ENCODE peak calls at places on chromosome 21, in ten cellular contexts. Z is cardiac muscle cell; Q is aorta; X is K562; W is cardiac fibroblast; O is CD4-positive, alpha-beta memory T cell; H is A549; D is psoas muscle; J is osteoblast; M is left ventricle myocardium inferior. B is an unnamed sample.

GRCh38 chr21:36097427-36098230 is 27.8 kb downstream of the CBR1 start:
- DNase-seq in Q (no peak), D (no peak), M (no peak), O (no peak), H (no peak), W (no peak), X (no peak), J (no peak), Z (no peak), B (no peak)

GRCh38 chr21:27362249-27362648 is 395.4 kb upstream of the ADAMTS5 start:
- DNase-seq in J (no peak), W (peak; percentile 29), M (no peak), D (no peak), X (no peak), Q (no peak), Z (no peak), O (no peak), H (no peak), B (no peak)

GRCh38 chr21:29335720-29336119 is 37.0 kb downstream of the BACH1 start:
- DNase-seq in O (no peak), J (peak; percentile 66), Q (no peak), D (no peak), M (no peak), H (no peak), W (peak; percentile 39), X (no peak), Z (no peak), B (peak; percentile 46)

GRCh38 chr21:26850116-26850643 is 5.0 kb upstream of the ADAMTS1 start:
- DNase-seq in Q (no peak), D (no peak), W (peak; percentile 73), H (no peak), M (no peak), J (peak; percentile 49), O (no peak), X (no peak), Z (no peak), B (peak; percentile 50)

GRCh38 chr21:37452222-37452621 is 85.6 kb downstream of the DYRK1A start:
- DNase-seq in M (peak; percentile 31), O (no peak), Q (no peak), D (no peak), W (peak; percentile 83), J (peak; percentile 70), X (no peak), Z (peak; percentile 84), H (no peak), B (peak; percentile 92)

GRCh38 chr21:24395320-24395933 is 1211.9 kb downstream of the MRPL39 start:
- DNase-seq in O (no peak), D (no peak), X (no peak), Q (no peak), H (no peak), M (no peak), Z (no peak), J (no peak), W (no peak), B (no peak)

GRCh38 chr21:18049461-18049860 is 195.2 kb upstream of the CHODL start:
- DNase-seq in D (no peak), H (no peak), X (no peak), M (no peak), O (no peak), J (no peak), Q (no peak), W (no peak), Z (no peak), B (no peak)

GRCh38 chr21:38985423-38986378 is 180.0 kb downstream of the ETS2 start:
- DNase-seq in X (peak; percentile 94), H (no peak), W (peak; percentile 99), Q (peak; percentile 88), M (peak; percentile 72), J (peak; percentile 97), D (peak; percentile 67), O (no peak), Z (no peak), B (peak; percentile 99)

GRCh38 chr21:29372063-29372802 is 73.5 kb downstream of the BACH1 start:
- DNase-seq in O (peak; percentile 65), M (no peak), H (peak; percentile 50), J (peak; percentile 67), D (no peak), Q (no peak), W (peak; percentile 88), Z (peak; percentile 84), X (peak; percentile 80), B (peak; percentile 77)

GRCh38 chr21:17931080-17931479 is 111.9 kb upstream of the C21orf91 start:
- DNase-seq in Q (no peak), M (no peak), W (no peak), X (no peak), D (no peak), O (no peak), Z (no peak), J (no peak), H (no peak), B (no peak)

GRCh38 chr21:26443867-26444266 is 129.2 kb downstream of the CYYR1 start:
- DNase-seq in M (no peak), J (no peak), O (no peak), W (no peak), Q (no peak), Z (no peak), X (no peak), H (no peak), D (no peak), B (peak; percentile 64)

GRCh38 chr21:38999148-38999547 is 184.1 kb downstream of the PSMG1 start:
- DNase-seq in H (no peak), Q (no peak), M (no peak), W (no peak), X (no peak), O (no peak), Z (no peak), D (no peak), J (no peak), B (no peak)

GRCh38 chr21:41207401-41208388 is 39.7 kb downstream of the BACE2 start:
- DNase-seq in Q (peak; percentile 88), O (no peak), J (peak; percentile 90), H (no peak), W (peak; percentile 84), X (no peak), Z (peak; percentile 59), M (peak; percentile 78), D (peak; percentile 46), B (peak; percentile 75)

GRCh38 chr21:37904879-37905278 is 11.4 kb downstream of the KCNJ6 start:
- DNase-seq in Z (no peak), W (no peak), D (no peak), H (no peak), O (no peak), X (no peak), Q (no peak), M (peak; percentile 52), J (no peak), B (peak; percentile 21)

GRCh38 chr21:14554948-14555347 is 8.8 kb upstream of the SAMSN1 start:
- DNase-seq in J (no peak), H (no peak), X (no peak), M (no peak), D (no peak), Z (no peak), O (no peak), W (no peak), Q (no peak), B (no peak)

GRCh38 chr21:42405064-42406059 is 1.7 kb downstream of the UBASH3A start:
- DNase-seq in X (no peak), Z (no peak), Q (peak; percentile 55), W (no peak), O (no peak), D (no peak), M (no peak), H (no peak), J (no peak), B (no peak)
- H3K4me3 ChIP-seq in X (no peak overlapping the region), Z (no peak overlapping the region), Q (no peak overlapping the region), W (no peak overlapping the region), O (peak overlapping the region; percentile 87), D (no peak overlapping the region), M (no peak overlapping the region), H (no peak overlapping the region), J (no peak overlapping the region), B (no peak overlapping the region)

GRCh38 chr21:45467221-45467779 is 62.3 kb downstream of the COL18A1 start:
- DNase-seq in H (no peak), O (no peak), M (peak; percentile 13), W (no peak), Q (peak; percentile 72), D (peak; percentile 14), Z (no peak), J (peak; percentile 81), X (no peak), B (no peak)
- H3K4me3 ChIP-seq in H (no peak overlapping the region), O (no peak overlapping the region), M (no peak overlapping the region), W (no peak overlapping the region), Q (no peak overlapping the region), D (no peak overlapping the region), Z (no peak overlapping the region), J (no peak overlapping the region), X (no peak overlapping the region), B (no peak overlapping the region)

GRCh38 chr21:16422702-16423101 is 692.9 kb downstream of the USP25 start:
- DNase-seq in M (no peak), J (no peak), Q (no peak), W (peak; percentile 45), X (no peak), D (no peak), O (no peak), H (no peak), Z (no peak), B (no peak)
- H3K4me3 ChIP-seq in M (peak overlapping the region; percentile 69), J (no peak overlapping the region), Q (no peak overlapping the region), W (no peak overlapping the region), X (no peak overlapping the region), D (peak overlapping the region; percentile 71), O (no peak overlapping the region), H (no peak overlapping the region), Z (no peak overlapping the region), B (no peak overlapping the region)

GRCh38 chr21:21283810-21284209 is 285.6 kb downstream of the NCAM2 start:
- DNase-seq in O (no peak), J (no peak), Z (no peak), H (no peak), M (no peak), W (no peak), X (no peak), D (no peak), Q (no peak), B (no peak)

GRCh38 chr21:21291883-21292569 is 293.8 kb downstream of the NCAM2 start:
- DNase-seq in D (no peak), Z (no peak), O (no peak), M (no peak), J (no peak), W (no peak), H (no peak), Q (no peak), X (no peak), B (no peak)

GRCh38 chr21:21290751-21291150 is 292.5 kb downstream of the NCAM2 start:
- DNase-seq in Q (no peak), X (no peak), J (no peak), O (no peak), D (no peak), H (no peak), W (no peak), M (no peak), Z (no peak), B (no peak)

DNA sequence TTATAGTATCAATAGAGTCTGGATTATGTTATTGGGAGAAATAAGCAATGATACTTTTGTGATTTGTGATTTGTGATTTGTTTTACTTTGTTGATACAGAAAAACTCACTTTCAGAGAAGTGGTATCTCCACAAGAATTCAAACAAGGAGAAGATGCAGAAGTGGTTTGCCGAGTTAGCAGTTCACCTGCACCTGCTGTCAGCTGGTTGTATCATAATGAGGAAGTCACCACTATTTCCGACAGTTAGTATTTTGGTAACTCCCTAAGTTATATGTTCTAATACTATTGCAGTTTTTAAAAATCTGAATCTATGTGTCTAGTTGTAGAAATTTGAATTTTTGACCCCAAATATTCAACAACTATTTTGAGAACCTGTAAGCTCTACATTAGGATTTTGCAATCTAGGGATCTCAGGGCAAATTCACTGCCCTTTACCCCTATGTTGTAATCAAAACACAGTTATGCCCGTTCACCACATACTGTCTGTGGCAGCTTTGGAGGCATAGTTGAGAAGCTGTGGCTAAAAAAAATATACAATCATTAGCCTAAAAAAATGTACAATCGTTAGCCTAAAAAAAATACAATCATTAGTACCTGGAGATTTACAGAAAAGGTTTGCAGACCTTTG is 288.1 kb downstream of the NCAM2 start:
- DNase-seq in X (no peak), Z (no peak), M (no peak), O (no peak), J (no peak), W (no peak), D (no peak), Q (no peak), H (no peak), B (no peak)
- H3K4me3 ChIP-seq in X (no peak overlapping the region), Z (no peak overlapping the region), M (no peak overlapping the region), O (no peak overlapping the region), J (no peak overlapping the region), W (no peak overlapping the region), D (no peak overlapping the region), Q (no peak overlapping the region), H (no peak overlapping the region), B (no peak overlapping the region)